ENCODE peak calls at places on chromosomes 2 and 18, in eight cellular contexts. K is T-cell; T is astrocyte; G is neural crest cell; Z is right cardiac atrium; V is left colon; X is amniotic stem cell; O is effector memory CD8-positive, alpha-beta T cell. A is an unnamed sample.

GRCh38 chr2:224268441-224268840 is 133.5 kb downstream of the FAM124B start:
- DNase-seq in K (no peak), T (peak), G (no peak), Z (no peak), V (no peak), X (peak), O (no peak), A (no peak)

GRCh38 chr2:211609127-211609526 is 929.5 kb downstream of the ERBB4 start:
- DNase-seq in K (no peak), T (no peak), G (no peak), Z (no peak), V (no peak), X (no peak), O (no peak), A (no peak)

GRCh38 chr18:11042247-11042646 is 107.1 kb downstream of the PIEZO2 start:
- DNase-seq in K (no peak), T (peak), G (no peak), Z (no peak), V (no peak), X (no peak), O (no peak), A (no peak)

GRCh38 chr2:181790716-181791649 is 100.5 kb upstream of the ITPRID2 start:
- DNase-seq in K (no peak), T (peak), G (no peak), Z (no peak), V (peak), X (peak), O (no peak), A (peak)

GRCh38 chr2:239161711-239162140 is 239.1 kb downstream of the HDAC4 start:
- DNase-seq in K (no peak), T (no peak), G (no peak), Z (no peak), V (peak), X (no peak), O (no peak), A (no peak)

GRCh38 chr2:3283206-3283605 is 94.4 kb downstream of the EIPR1 start:
- DNase-seq in K (no peak), T (no peak), G (no peak), Z (peak), V (no peak), X (no peak), O (no peak), A (no peak)

GRCh38 chr2:75466708-75467311 is 93.9 kb downstream of the EVA1A start:
- DNase-seq in K (no peak), T (no peak), G (peak), Z (no peak), V (peak), X (no peak), O (no peak), A (no peak)

GRCh38 chr2:237478969-237479368 is 8.1 kb upstream of the MLPH start:
- DNase-seq in K (no peak), T (no peak), G (no peak), Z (no peak), V (no peak), X (no peak), O (no peak), A (no peak)

GRCh38 chr2:134776836-134777235 is 58.0 kb upstream of the TMEM163 start:
- DNase-seq in K (no peak), T (no peak), G (no peak), Z (no peak), V (no peak), X (no peak), O (no peak), A (no peak)

GRCh38 chr2:240238786-240239185 is 98.3 kb upstream of the OTOS start:
- DNase-seq in K (no peak), T (no peak), G (no peak), Z (no peak), V (no peak), X (no peak), O (no peak), A (no peak)

GRCh38 chr2:37698931-37699481 is 27.6 kb upstream of the CDC42EP3 start:
- DNase-seq in K (no peak), T (peak), G (no peak), Z (no peak), V (no peak), X (no peak), O (no peak), A (no peak)

GRCh38 chr2:28702887-28703286 is 48.7 kb upstream of the PPP1CB start:
- DNase-seq in K (no peak), T (no peak), G (no peak), Z (no peak), V (no peak), X (no peak), O (no peak), A (peak)

GRCh38 chr2:18455256-18455862 is 105.1 kb downstream of the RDH14 start:
- DNase-seq in K (no peak), T (peak), G (no peak), Z (peak), V (no peak), X (no peak), O (no peak), A (no peak)

GRCh38 chr2:95278051-95278471 is 3.8 kb downstream of the PROM2 start:
- DNase-seq in K (no peak), T (peak), G (no peak), Z (peak), V (no peak), X (no peak), O (no peak), A (no peak)